ENCODE peak calls at places on chromosome 5, in five cellular contexts. Q is K562, Y is HCT116, Z is SK-N-SH, G is GM12878. P is an unnamed sample.

GRCh38 chr5:102778478-102778877 is 23.4 kb downstream of the PAM start:
- DNase-seq in Q (no peak), Y (no peak), Z (no peak), G (no peak), P (no peak)

GRCh38 chr5:170623576-170624181 is 119.9 kb downstream of the KCNIP1 start:
- DNase-seq in Q (peak), Y (peak), Z (peak), G (no peak), P (peak)

GRCh38 chr5:142339781-142340180 is 15.0 kb upstream of the SPRY4 start:
- DNase-seq in Q (no peak), Y (no peak), Z (no peak), G (no peak), P (no peak)

GRCh38 chr5:65103674-65104035 is 334.9 kb downstream of the CWC27 start:
- DNase-seq in Q (no peak), Y (no peak), Z (no peak), G (no peak), P (no peak)

GRCh38 chr5:157670662-157671591 is at the start of gene C5orf52:
- DNase-seq in Q (no peak), Y (no peak), Z (peak), G (peak), P (no peak)

GRCh38 chr5:89045216-89045615 is 162.2 kb upstream of the MEF2C start:
- DNase-seq in Q (no peak), Y (no peak), Z (no peak), G (no peak), P (no peak)

GRCh38 chr5:22708770-22709328 is 144.3 kb downstream of the CDH12 start:
- DNase-seq in Q (no peak), Y (no peak), Z (peak), G (no peak), P (peak)

GRCh38 chr5:572398-573019 is 39.6 kb upstream of the CEP72 start:
- DNase-seq in Q (no peak), Y (no peak), Z (peak), G (no peak), P (no peak)

GRCh38 chr5:104800440-104801048 is 1238.0 kb upstream of the NUDT12 start:
- DNase-seq in Q (peak), Y (peak), Z (no peak), G (no peak), P (no peak)

GRCh38 chr5:128201065-128201926 is 117.7 kb downstream of the SLC12A2 start:
- DNase-seq in Q (peak), Y (no peak), Z (peak), G (no peak), P (peak)

GRCh38 chr5:77155179-77155839 is 55.2 kb upstream of the PDE8B start:
- DNase-seq in Q (no peak), Y (no peak), Z (no peak), G (no peak), P (no peak)

GRCh38 chr5:16819522-16820167 is 116.4 kb downstream of the MYO10 start:
- DNase-seq in Q (no peak), Y (no peak), Z (no peak), G (no peak), P (no peak)

GRCh38 chr5:171310816-171311697 is 2.0 kb downstream of the TLX3 start:
- DNase-seq in Q (no peak), Y (no peak), Z (no peak), G (no peak), P (peak)

GRCh38 chr5:19322716-19323485 is 665.1 kb downstream of the CDH18 start:
- DNase-seq in Q (peak), Y (no peak), Z (no peak), G (no peak), P (no peak)

GRCh38 chr5:119304439-119304838 is 51.4 kb upstream of the TNFAIP8 start:
- DNase-seq in Q (no peak), Y (no peak), Z (no peak), G (no peak), P (no peak)

GRCh38 chr5:96322217-96322616 is 110.8 kb downstream of the PCSK1 start:
- DNase-seq in Q (no peak), Y (no peak), Z (no peak), G (no peak), P (no peak)

GRCh38 chr5:52693279-52693678 is 94.4 kb upstream of the ITGA1 start:
- DNase-seq in Q (no peak), Y (no peak), Z (peak), G (no peak), P (no peak)

DNA sequence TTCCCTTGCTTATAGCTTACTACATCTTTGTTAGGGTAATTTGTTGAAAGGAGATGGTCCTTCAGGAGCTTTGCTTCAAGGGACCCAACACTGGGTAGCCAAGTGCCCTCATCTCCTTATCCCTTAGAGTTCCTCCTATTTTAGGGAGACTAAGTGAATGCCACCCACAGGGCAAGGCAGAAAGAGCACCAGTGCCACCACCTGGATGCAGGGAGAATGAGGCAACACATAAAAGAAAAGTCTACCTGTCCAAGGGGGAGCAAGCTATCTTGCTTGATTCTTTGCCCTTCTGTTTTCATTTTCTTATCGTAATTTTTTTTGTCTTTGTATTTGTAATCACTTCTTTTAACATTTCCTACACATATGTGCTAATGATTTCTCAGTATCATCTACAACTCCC is 205.5 kb downstream of the NPR3 start:
- DNase-seq in Q (no peak), Y (peak), Z (no peak), G (no peak), P (peak)
- TF ChIP-seq JUND in Q (no peak), Y (no peak), Z (no peak), G (no peak), P (no peak)

GRCh38 chr5:59098743-59099142 is 515.9 kb downstream of the RAB3C start:
- DNase-seq in Q (no peak), Y (no peak), Z (no peak), G (no peak), P (no peak)

GRCh38 chr5:59099995-59100345 is 517.1 kb downstream of the RAB3C start:
- DNase-seq in Q (no peak), Y (no peak), Z (no peak), G (no peak), P (no peak)

GRCh38 chr5:59097116-59097515 is 514.2 kb downstream of the RAB3C start:
- DNase-seq in Q (no peak), Y (no peak), Z (no peak), G (no peak), P (no peak)

GRCh38 chr5:59100875-59101274 is 518.0 kb downstream of the RAB3C start:
- DNase-seq in Q (no peak), Y (no peak), Z (no peak), G (no peak), P (no peak)

GRCh38 chr5:59099270-59099994 is 516.6 kb downstream of the RAB3C start:
- DNase-seq in Q (no peak), Y (no peak), Z (no peak), G (no peak), P (no peak)
- TF ChIP-seq POLR2AphosphoS5 in Q (no peak), Y (no peak), Z (no peak), G (no peak), P (no peak)

GRCh38 chr5:113278976-113279375 is 155.8 kb downstream of the TSSK1B start:
- DNase-seq in Q (no peak), Y (no peak), Z (no peak), G (no peak), P (no peak)
- TF ChIP-seq JUND in Q (no peak), Y (no peak), Z (no peak), G (no peak), P (no peak)

GRCh38 chr5:36581070-36581469 is 25.3 kb upstream of the SLC1A3 start:
- DNase-seq in Q (no peak), Y (no peak), Z (no peak), G (no peak), P (no peak)

GRCh38 chr5:36587354-36587753 is 19.1 kb upstream of the SLC1A3 start:
- DNase-seq in Q (no peak), Y (no peak), Z (no peak), G (no peak), P (no peak)

GRCh38 chr5:36585696-36586095 is 20.7 kb upstream of the SLC1A3 start:
- DNase-seq in Q (no peak), Y (no peak), Z (no peak), G (no peak), P (no peak)

DNA sequence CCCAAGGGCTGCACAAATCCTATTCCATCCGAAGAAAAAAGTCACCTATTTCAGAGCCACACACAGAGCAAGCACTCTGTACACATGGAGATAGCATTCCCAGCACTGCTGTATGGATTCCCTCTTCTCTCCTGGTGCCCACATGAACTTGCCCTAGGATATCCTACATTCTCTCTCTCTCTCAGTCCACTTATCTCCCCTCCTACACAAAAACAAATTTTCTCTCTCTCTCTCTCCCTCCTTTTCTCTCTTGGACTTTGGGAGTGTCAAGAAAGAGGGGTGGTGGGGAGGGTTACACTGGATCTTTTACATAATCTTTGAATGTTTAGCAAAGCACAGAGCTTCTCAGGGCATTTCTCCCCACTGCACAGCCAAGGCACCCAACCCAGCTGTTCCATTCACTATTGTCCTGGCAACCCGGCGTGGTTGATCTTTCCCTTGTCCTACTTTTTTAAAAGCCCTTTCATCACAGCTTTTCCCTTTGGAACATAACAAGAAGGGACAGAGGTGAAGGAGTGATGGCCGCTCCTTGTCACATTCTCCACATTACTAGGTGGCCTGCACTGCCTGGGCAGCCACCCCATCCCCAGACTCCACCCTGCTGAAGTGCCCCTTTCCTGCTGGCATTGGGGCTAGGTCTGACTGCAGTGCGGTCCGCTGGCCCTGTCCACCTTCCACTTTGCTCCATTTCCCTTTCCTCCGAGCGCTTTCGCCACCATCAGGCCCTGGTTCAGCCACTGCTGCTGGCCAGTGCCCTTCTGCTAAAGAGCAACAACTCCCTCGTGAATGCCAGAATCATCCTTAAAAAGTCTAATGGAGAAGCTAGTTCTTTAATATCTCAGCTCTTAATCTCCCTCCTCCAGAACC is 22.2 kb upstream of the SLC1A3 start:
- DNase-seq in Q (no peak), Y (no peak), Z (no peak), G (no peak), P (no peak)
- TF ChIP-seq POLR2AphosphoS5 in Q (no peak), Y (no peak), Z (no peak), G (no peak), P (no peak)

GRCh38 chr5:176754376-176754942 is 55.9 kb upstream of the UNC5A start:
- DNase-seq in Q (no peak), Y (no peak), Z (no peak), G (no peak), P (no peak)
- TF ChIP-seq JUND in Q (no peak), Y (no peak), Z (no peak), G (no peak), P (no peak)

GRCh38 chr5:40674661-40675235 is 5.0 kb upstream of the PTGER4 start:
- DNase-seq in Q (no peak), Y (no peak), Z (no peak), G (no peak), P (no peak)

GRCh38 chr5:40677456-40677855 is 2.3 kb upstream of the PTGER4 start:
- DNase-seq in Q (no peak), Y (no peak), Z (no peak), G (no peak), P (no peak)

GRCh38 chr5:40675396-40676133 is 4.2 kb upstream of the PTGER4 start:
- DNase-seq in Q (no peak), Y (no peak), Z (no peak), G (no peak), P (no peak)

GRCh38 chr5:40678021-40678939 is 1.4 kb upstream of the PTGER4 start:
- DNase-seq in Q (no peak), Y (no peak), Z (no peak), G (no peak), P (no peak)

GRCh38 chr5:40676643-40677333 is 2.9 kb upstream of the PTGER4 start:
- DNase-seq in Q (no peak), Y (no peak), Z (no peak), G (no peak), P (no peak)
- TF ChIP-seq POLR2AphosphoS5 in Q (no peak), Y (no peak), Z (no peak), G (no peak), P (no peak)

DNA sequence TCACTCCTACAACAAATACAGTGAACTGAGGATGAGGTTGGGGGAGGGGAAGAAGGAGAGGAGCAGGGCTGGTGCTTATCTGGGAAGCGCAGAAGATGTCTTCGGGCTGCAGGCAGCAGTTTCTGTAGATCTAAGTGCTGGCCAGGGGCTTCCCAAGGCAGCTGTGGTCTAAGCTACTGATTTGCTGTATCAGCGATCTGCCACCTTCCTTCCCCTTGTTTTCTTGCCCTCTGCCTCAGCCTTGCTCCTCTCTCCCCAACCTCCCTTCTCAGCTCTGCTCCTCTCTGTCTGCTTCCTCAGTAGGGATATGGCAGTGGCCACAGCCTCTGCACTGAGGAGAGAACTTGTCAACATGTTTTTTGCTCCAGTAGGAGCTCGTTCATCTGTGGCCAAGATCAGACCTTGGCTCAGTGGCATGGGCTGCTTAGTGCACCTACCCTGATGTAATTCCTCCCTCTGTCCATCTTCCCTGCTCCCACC is 42.8 kb upstream of the IL6ST start:
- DNase-seq in Q (peak), Y (no peak), Z (no peak), G (no peak), P (no peak)
- TF ChIP-seq JUND in Q (peak), Y (no peak), Z (no peak), G (no peak), P (no peak)

GRCh38 chr5:181241393-181241975 is 2.2 kb downstream of the RACK1 start:
- DNase-seq in Q (no peak), Y (no peak), Z (peak), G (no peak), P (no peak)
- TF ChIP-seq POLR2AphosphoS5 in Q (peak), Y (no peak), Z (peak), G (no peak), P (peak)

GRCh38 chr5:132134384-132134783 is 60.8 kb downstream of the CSF2 start:
- DNase-seq in Q (no peak), Y (peak), Z (peak), G (no peak), P (no peak)
- TF ChIP-seq JUND in Q (no peak), Y (no peak), Z (no peak), G (no peak), P (no peak)

P was measured in H1.